ENCODE peak calls at places on chromosomes 11 and 22, in ten cellular contexts. One of them, this sample, is unnamed.

GRCh38 chr11:76591416-76591815 is 79.1 kb downstream of the LRRC32 start:
- DNase-seq in tibial artery: no peak
- DNase-seq in Peyer's patch: no peak
- DNase-seq in prostate gland: no peak
- DNase-seq in central memory CD4-positive, alpha-beta T cell: no peak
- DNase-seq in activated CD4-positive, alpha-beta T cell treated with anti-CD3 and anti-CD28 coated beads for 36 hours: no peak
- DNase-seq in CD8-positive, alpha-beta memory T cell: no peak
- DNase-seq in NCI-H1436: no peak
- DNase-seq in HTR-8/SVneo: no peak
- DNase-seq in HFFc6: no peak
- DNase-seq in this sample: no peak

GRCh38 chr22:29002603-29003002 is 59.0 kb downstream of the C22orf31 start:
- DNase-seq in Peyer's patch: no peak
- DNase-seq in CD8-positive, alpha-beta memory T cell: no peak
- DNase-seq in tibial artery: no peak
- DNase-seq in central memory CD4-positive, alpha-beta T cell: no peak
- DNase-seq in HFFc6: no peak
- DNase-seq in activated CD4-positive, alpha-beta T cell treated with anti-CD3 and anti-CD28 coated beads for 36 hours: no peak
- DNase-seq in NCI-H1436: no peak
- DNase-seq in prostate gland: peak
- DNase-seq in HTR-8/SVneo: no peak
- DNase-seq in this sample: no peak

GRCh38 chr11:72736452-72737069 is 15.6 kb downstream of the ARAP1 start:
- DNase-seq in activated CD4-positive, alpha-beta T cell treated with anti-CD3 and anti-CD28 coated beads for 36 hours: peak
- DNase-seq in HFFc6: peak
- DNase-seq in prostate gland: no peak
- DNase-seq in Peyer's patch: peak
- DNase-seq in NCI-H1436: no peak
- DNase-seq in tibial artery: peak
- DNase-seq in CD8-positive, alpha-beta memory T cell: peak
- DNase-seq in central memory CD4-positive, alpha-beta T cell: peak
- DNase-seq in HTR-8/SVneo: peak
- DNase-seq in this sample: no peak

GRCh38 chr11:104524276-104524675 is 360.3 kb upstream of the PDGFD start:
- DNase-seq in prostate gland: no peak
- DNase-seq in HTR-8/SVneo: no peak
- DNase-seq in HFFc6: no peak
- DNase-seq in tibial artery: no peak
- DNase-seq in CD8-positive, alpha-beta memory T cell: no peak
- DNase-seq in NCI-H1436: no peak
- DNase-seq in central memory CD4-positive, alpha-beta T cell: no peak
- DNase-seq in Peyer's patch: no peak
- DNase-seq in activated CD4-positive, alpha-beta T cell treated with anti-CD3 and anti-CD28 coated beads for 36 hours: no peak
- DNase-seq in this sample: no peak

GRCh38 chr22:33393432-33393831 is 335.3 kb upstream of the SYN3 start:
- DNase-seq in activated CD4-positive, alpha-beta T cell treated with anti-CD3 and anti-CD28 coated beads for 36 hours: no peak
- DNase-seq in central memory CD4-positive, alpha-beta T cell: no peak
- DNase-seq in HFFc6: no peak
- DNase-seq in tibial artery: no peak
- DNase-seq in prostate gland: no peak
- DNase-seq in NCI-H1436: no peak
- DNase-seq in Peyer's patch: no peak
- DNase-seq in CD8-positive, alpha-beta memory T cell: no peak
- DNase-seq in HTR-8/SVneo: no peak
- DNase-seq in this sample: no peak

GRCh38 chr11:93500759-93501158 is 42.4 kb downstream of the SMCO4 start:
- DNase-seq in tibial artery: no peak
- DNase-seq in NCI-H1436: no peak
- DNase-seq in CD8-positive, alpha-beta memory T cell: no peak
- DNase-seq in HTR-8/SVneo: no peak
- DNase-seq in Peyer's patch: no peak
- DNase-seq in activated CD4-positive, alpha-beta T cell treated with anti-CD3 and anti-CD28 coated beads for 36 hours: no peak
- DNase-seq in central memory CD4-positive, alpha-beta T cell: no peak
- DNase-seq in prostate gland: no peak
- DNase-seq in HFFc6: no peak
- DNase-seq in this sample: peak

GRCh38 chr22:37045958-37046357 is 5.6 kb upstream of the KCTD17 start:
- DNase-seq in central memory CD4-positive, alpha-beta T cell: no peak
- DNase-seq in activated CD4-positive, alpha-beta T cell treated with anti-CD3 and anti-CD28 coated beads for 36 hours: no peak
- DNase-seq in CD8-positive, alpha-beta memory T cell: no peak
- DNase-seq in tibial artery: no peak
- DNase-seq in Peyer's patch: no peak
- DNase-seq in prostate gland: no peak
- DNase-seq in NCI-H1436: no peak
- DNase-seq in HFFc6: peak
- DNase-seq in HTR-8/SVneo: peak
- DNase-seq in this sample: peak

GRCh38 chr11:64754919-64755662 is 4.7 kb downstream of the PYGM start:
- DNase-seq in tibial artery: peak
- DNase-seq in activated CD4-positive, alpha-beta T cell treated with anti-CD3 and anti-CD28 coated beads for 36 hours: no peak
- DNase-seq in central memory CD4-positive, alpha-beta T cell: no peak
- DNase-seq in Peyer's patch: no peak
- DNase-seq in HTR-8/SVneo: no peak
- DNase-seq in NCI-H1436: no peak
- DNase-seq in HFFc6: no peak
- DNase-seq in CD8-positive, alpha-beta memory T cell: no peak
- DNase-seq in prostate gland: no peak
- DNase-seq in this sample: no peak

GRCh38 chr11:107991868-107992414 is 16.8 kb upstream of the CUL5 start:
- DNase-seq in activated CD4-positive, alpha-beta T cell treated with anti-CD3 and anti-CD28 coated beads for 36 hours: no peak
- DNase-seq in tibial artery: no peak
- DNase-seq in Peyer's patch: no peak
- DNase-seq in NCI-H1436: no peak
- DNase-seq in HTR-8/SVneo: no peak
- DNase-seq in prostate gland: no peak
- DNase-seq in HFFc6: no peak
- DNase-seq in central memory CD4-positive, alpha-beta T cell: no peak
- DNase-seq in CD8-positive, alpha-beta memory T cell: no peak
- DNase-seq in this sample: no peak